ENCODE peak calls at places on chromosomes 1 and 21, in six cellular contexts. G, U, A, W, M and F are unnamed samples. For H3K36me3, the result is how much of the 10 kb centered on the place peaks cover.

GRCh38 chr1:119531606-119532323 is 24.8 kb downstream of the HSD3B1 start:
- DNase-seq in W (no peak), G (no peak), M (no peak), A (peak), U (no peak), F (no peak)

GRCh38 chr1:197686702-197687355 is 88.5 kb downstream of the DENND1B start:
- DNase-seq in M (no peak), W (no peak), U (no peak), G (no peak), A (no peak), F (no peak)

GRCh38 chr1:234597894-234598293 is 12.1 kb downstream of the IRF2BP2 start:
- DNase-seq in A (peak), M (no peak), U (peak), W (peak), G (peak), F (no peak)

GRCh38 chr1:8022395-8023286 is 3.5 kb downstream of the ERRFI1 start:
- DNase-seq in M (no peak), G (no peak), A (no peak), W (no peak), U (no peak), F (no peak)

GRCh38 chr1:3016641-3017439 is 4.4 kb upstream of the ACTRT2 start:
- DNase-seq in G (peak), W (no peak), M (peak), A (no peak), U (no peak), F (no peak)

GRCh38 chr1:15090373-15090772 is 63.2 kb upstream of the TMEM51 start:
- DNase-seq in G (no peak), U (peak), M (no peak), A (peak), W (no peak), F (no peak)

GRCh38 chr1:187999973-188000372 is 1171.2 kb downstream of the PLA2G4A start:
- DNase-seq in W (peak), M (no peak), G (no peak), A (no peak), U (peak), F (no peak)

GRCh38 chr1:198102454-198102791 is 54.4 kb upstream of the NEK7 start:
- DNase-seq in M (no peak), G (no peak), A (no peak), U (no peak), W (no peak), F (no peak)

GRCh38 chr1:156879876-156880275 is 13.6 kb upstream of the PEAR1 start:
- DNase-seq in G (no peak), A (no peak), W (no peak), U (no peak), M (no peak), F (no peak)

GRCh38 chr1:239387304-239388231 is 1.2 kb downstream of the CHRM3 start:
- DNase-seq in G (no peak), M (peak), W (no peak), A (peak), U (peak), F (no peak)

GRCh38 chr21:45864436-45864835 is 117.1 kb upstream of the COL6A1 start:
- DNase-seq in A (no peak), G (no peak), W (no peak), U (no peak), M (no peak), F (no peak)

GRCh38 chr1:113129529-113130185 is 56.7 kb downstream of the LRIG2 start:
- DNase-seq in M (no peak), A (no peak), G (no peak), U (peak), W (no peak), F (no peak)

GRCh38 chr1:30782361-30783243 is 25.0 kb upstream of the LAPTM5 start:
- DNase-seq in G (peak), W (peak), M (peak), U (peak), A (peak), F (no peak)

GRCh38 chr1:199098468-199098867 is 459.6 kb downstream of the PTPRC start:
- DNase-seq in M (no peak), G (no peak), A (no peak), W (no peak), U (no peak), F (no peak)

GRCh38 chr1:38872401-38873026 is 634 bp downstream of the MYCBP start:
- DNase-seq in M (no peak), G (peak), A (peak), U (peak), W (peak), F (no peak)

GRCh38 chr1:26239936-26240335 is 5.9 kb downstream of the CEP85 start:
- DNase-seq in A (no peak), W (no peak), M (no peak), G (no peak), U (no peak), F (no peak)

GRCh38 chr1:45473302-45473701 is 17.7 kb downstream of the TESK2 start:
- DNase-seq in M (no peak), W (no peak), U (no peak), G (no peak), A (no peak), F (no peak)

DNA sequence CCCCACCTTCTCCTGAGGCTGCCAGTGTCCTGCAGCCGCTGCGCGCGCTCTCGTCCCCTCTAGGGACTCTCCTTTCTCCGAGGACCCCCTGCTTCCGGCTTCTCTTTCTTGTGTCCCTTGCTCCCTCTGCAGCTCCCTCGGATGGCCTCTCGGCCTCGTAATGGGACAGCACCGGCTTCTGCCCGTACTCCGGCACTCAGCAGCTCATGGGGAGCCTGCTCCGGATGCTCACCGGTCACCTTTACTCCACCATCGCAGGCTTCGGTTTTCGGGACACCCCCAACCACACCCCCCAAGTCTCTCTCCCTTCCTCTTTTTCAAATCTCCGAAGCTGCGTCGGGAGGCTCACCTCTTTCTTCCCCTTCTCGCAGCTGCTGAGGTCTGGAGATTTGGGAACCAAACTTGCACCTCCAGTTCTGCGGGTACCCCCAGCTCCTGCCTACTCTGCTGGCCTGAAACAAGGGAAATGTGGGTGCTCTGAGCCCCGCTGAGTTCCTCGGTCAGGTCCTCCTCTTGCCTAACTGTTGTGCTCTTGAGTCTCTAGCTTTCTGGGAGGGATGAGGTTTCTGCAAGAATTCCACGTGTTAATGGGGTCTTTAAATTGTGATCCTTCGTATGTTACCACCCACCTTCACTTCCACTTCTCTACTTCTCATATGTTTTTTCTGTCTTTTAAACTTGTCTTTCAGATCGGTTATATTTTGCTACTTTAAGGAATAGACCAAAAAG is 931 bp downstream of the CDC14A start:
- DNase-seq in W (peak), M (peak), U (peak), G (peak), A (peak), F (no peak)
- TF ChIP-seq CTCF in W (no peak), M (no peak), U (no peak), G (no peak), A (no peak), F (no peak)

DNA sequence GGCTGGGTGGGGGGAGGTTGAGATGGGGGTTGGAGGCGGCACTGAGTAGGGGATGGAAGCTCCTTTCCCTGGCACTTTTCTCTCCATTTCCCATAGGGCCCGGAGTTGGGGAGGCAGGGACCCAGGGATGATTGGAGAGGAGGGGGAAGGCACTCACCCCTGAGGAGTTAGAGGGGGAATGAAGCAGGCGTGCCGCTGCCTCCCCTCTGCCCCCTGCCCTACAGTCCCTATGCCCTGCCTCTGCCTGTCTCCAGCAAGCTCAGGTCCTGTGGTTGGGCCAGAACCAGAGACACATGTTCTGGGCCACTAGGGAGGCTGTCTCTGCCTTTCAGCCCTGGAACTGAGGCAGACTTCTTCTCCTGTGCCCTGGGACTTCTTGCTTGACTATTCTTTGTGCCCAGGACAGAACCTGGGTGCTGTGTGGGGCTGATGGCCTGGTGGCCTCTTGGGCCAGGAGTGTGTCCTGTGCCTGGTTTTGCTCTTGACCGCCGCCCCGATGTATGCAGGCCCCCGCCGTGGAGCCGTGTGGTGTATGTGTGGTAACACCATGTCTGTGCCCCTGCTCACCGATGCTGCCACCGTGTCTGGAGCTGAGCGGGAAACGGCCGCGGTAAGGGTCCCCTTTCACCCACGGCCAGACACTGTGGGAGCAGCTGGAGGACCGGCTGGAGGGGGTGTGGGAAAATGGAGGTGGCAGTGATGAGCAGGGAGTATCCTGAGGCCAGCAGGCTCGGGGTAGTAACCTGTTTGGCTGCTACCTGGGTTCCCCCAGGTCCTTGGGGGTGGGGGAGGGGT is 1.4 kb downstream of the LYPLA2 start:
- DNase-seq in A (no peak), M (no peak), W (no peak), G (no peak), U (peak), F (no peak)
- H3K4me3 ChIP-seq in A (peak), M (peak), W (peak), G (peak), U (peak), F (peak)

GRCh38 chr1:33328817-33329216 is 7.9 kb upstream of the A3GALT2 start:
- DNase-seq in W (no peak), A (no peak), U (no peak), M (peak), G (no peak), F (no peak)

GRCh38 chr1:33330376-33330890 is 9.5 kb upstream of the A3GALT2 start:
- DNase-seq in W (no peak), M (no peak), A (no peak), U (no peak), G (no peak), F (no peak)

GRCh38 chr1:33329600-33330305 is 8.9 kb upstream of the A3GALT2 start:
- DNase-seq in U (no peak), M (no peak), G (no peak), A (no peak), W (no peak), F (no peak)

GRCh38 chr1:33326690-33327300 is 5.9 kb upstream of the A3GALT2 start:
- DNase-seq in U (no peak), W (no peak), M (no peak), A (no peak), G (no peak), F (no peak)

GRCh38 chr1:33327587-33328325 is 6.9 kb upstream of the A3GALT2 start:
- DNase-seq in W (no peak), G (peak), U (no peak), A (peak), M (no peak), F (peak)
- H3K36me3 ChIP-seq in W (half or more), G (half or more), U (under half), A (half or more), M (under half), F (half or more)

DNA sequence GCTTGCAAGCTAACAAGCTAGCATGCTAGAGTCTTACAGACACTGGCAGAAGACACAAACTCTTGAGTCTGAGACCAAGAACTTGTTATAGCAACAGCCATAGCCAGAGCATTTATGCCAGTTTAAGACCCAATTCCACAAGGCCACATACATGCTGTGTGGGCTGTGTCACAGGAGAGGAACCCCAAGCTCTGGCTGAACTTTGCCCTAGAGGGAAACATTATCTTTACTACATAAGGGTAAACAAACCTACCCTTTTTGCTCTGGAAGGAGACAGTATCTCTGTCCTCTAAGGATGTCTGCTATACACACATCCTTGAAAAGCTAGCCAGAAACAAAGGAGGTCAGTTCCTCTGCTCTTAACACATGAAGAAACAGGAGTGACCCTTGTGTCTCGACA is 70.3 kb downstream of the HSF2BP start:
- DNase-seq in A (no peak), W (no peak), U (no peak), G (no peak), M (no peak), F (no peak)
- TF ChIP-seq CTCF in A (no peak), W (no peak), U (no peak), G (no peak), M (no peak), F (no peak)

DNA sequence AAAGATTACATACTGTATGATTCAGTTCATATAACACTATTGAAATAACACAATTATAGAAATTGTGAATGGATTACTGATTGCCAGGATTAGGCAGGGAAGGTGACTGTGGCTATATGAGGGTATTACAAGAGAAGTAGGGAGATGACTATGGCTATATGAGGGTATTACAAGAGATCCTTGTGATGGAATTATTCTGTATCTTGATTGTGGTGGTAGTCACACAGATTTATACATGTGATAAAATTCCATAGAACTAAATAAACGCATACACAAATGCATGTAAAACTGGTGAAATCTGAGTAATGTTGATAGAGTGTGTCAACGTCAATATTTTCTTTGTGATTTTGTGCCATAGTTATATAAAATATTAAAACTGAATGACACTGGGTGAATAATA is 615.7 kb upstream of the PKN2 start:
- DNase-seq in A (no peak), U (no peak), M (no peak), W (no peak), G (no peak), F (no peak)
- H3K4me3 ChIP-seq in A (no peak), U (no peak), M (no peak), W (no peak), G (no peak), F (no peak)

GRCh38 chr1:35531368-35531767 is 25.8 kb downstream of the KIAA0319L start:
- DNase-seq in W (no peak), G (no peak), U (no peak), M (no peak), A (no peak), F (no peak)
- H3K36me3 ChIP-seq in W (under half), G (under half), U (under half), M (under half), A (under half), F (under half)

GRCh38 chr1:224113918-224114786 is at the start of gene FBXO28:
- DNase-seq in G (peak), W (peak), A (peak), M (peak), U (peak), F (peak)

GRCh38 chr1:224118688-224119087 is 4.8 kb downstream of the FBXO28 start:
- DNase-seq in G (no peak), W (no peak), A (no peak), U (no peak), M (no peak), F (no peak)

GRCh38 chr1:224113545-224113917 is 380 bp upstream of the FBXO28 start:
- DNase-seq in U (no peak), G (no peak), M (no peak), A (no peak), W (no peak), F (no peak)

GRCh38 chr1:224114787-224115175 is 870 bp downstream of the FBXO28 start:
- DNase-seq in A (no peak), G (no peak), W (no peak), M (no peak), U (peak), F (no peak)

GRCh38 chr1:224116131-224116530 is 2.2 kb downstream of the FBXO28 start:
- DNase-seq in W (peak), M (no peak), G (no peak), U (peak), A (peak), F (no peak)
- TF ChIP-seq CTCF in W (peak), M (peak), G (peak), U (no peak), A (peak), F (no peak)

GRCh38 chr1:22107126-22107525 is 35.8 kb downstream of the WNT4 start:
- DNase-seq in W (no peak), M (no peak), U (no peak), A (peak), G (no peak), F (no peak)

GRCh38 chr1:22104074-22104473 is 38.8 kb downstream of the WNT4 start:
- DNase-seq in U (no peak), M (no peak), A (no peak), W (no peak), G (no peak), F (no peak)

GRCh38 chr1:22102746-22103145 is 40.2 kb downstream of the WNT4 start:
- DNase-seq in A (no peak), U (no peak), W (no peak), G (no peak), M (no peak), F (no peak)

GRCh38 chr1:22105611-22106207 is 37.2 kb downstream of the WNT4 start:
- DNase-seq in M (no peak), U (peak), A (peak), W (peak), G (no peak), F (no peak)

DNA sequence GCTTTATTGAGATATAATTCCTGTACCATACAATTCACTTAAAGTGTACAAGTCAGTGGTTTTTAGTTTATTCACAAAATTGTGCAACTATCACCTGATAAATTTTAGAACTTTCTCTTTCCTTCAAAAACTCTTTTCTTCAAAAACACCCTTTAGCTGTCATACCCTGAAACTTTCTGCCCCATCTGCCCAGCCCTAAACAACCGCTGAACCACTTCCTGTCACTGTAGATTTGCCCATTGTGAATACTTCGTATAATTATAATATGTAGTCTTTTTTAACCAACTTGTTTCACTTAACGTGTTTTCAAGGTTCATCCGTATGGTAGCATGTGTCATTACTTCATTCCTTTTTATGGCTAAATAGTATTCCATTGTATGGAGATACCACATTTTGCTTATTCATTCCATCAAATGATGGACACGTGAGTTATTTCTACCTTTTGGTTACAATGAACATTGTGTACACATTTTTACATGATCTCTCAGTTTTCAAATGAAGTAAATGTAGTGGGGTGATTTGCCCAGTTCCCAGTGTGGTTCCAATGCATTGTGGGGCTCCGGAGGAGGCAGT is 37.9 kb downstream of the WNT4 start:
- DNase-seq in A (no peak), W (no peak), M (no peak), G (no peak), U (no peak), F (no peak)
- H3K4me3 ChIP-seq in A (no peak), W (no peak), M (no peak), G (no peak), U (no peak), F (no peak)

GRCh38 chr1:110344152-110344551 is 5.0 kb downstream of the RBM15 start:
- DNase-seq in A (no peak), W (no peak), G (no peak), U (no peak), M (no peak), F (no peak)
- H3K36me3 ChIP-seq in A (under half), W (half or more), G (half or more), U (under half), M (under half), F (under half)

DNA sequence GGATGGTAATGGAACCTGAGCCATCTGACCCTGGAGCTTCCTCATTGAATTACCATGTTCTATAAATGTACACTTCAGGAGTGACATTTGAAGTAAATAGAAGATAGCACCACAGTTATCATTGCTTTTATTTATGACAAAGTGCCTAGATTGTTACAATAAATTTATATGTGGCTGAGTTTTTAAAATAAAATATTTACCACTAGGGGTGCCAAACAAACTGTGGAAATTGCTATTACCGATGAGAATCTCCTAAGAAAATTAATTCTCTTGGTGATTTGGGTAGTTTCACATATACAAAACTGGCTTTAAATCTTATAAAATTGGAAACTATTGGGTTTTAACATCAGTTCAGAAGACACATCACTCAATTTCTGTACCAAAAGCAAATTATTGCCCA is 1.4 kb upstream of the TNR start:
- DNase-seq in G (no peak), U (no peak), A (no peak), M (no peak), W (no peak), F (no peak)
- TF ChIP-seq CTCF in G (no peak), U (no peak), A (peak), M (no peak), W (peak), F (no peak)